ENCODE peak calls at places on chromosomes 12 and 14, in nine cellular contexts. S is adrenal gland, M is dorsolateral prefrontal cortex, N is AG04449, Z is esophagus squamous epithelium, E is fibroblast of villous mesenchyme, P is AG04450, J is choroid plexus epithelial cell, U is WTC11. R is an unnamed sample.

GRCh38 chr12:13099910-13100609 is 3.4 kb downstream of the GSG1 start:
- DNase-seq in S (no peak), M (no peak), N (no peak), Z (no peak), E (peak; percentile 27), P (no peak), J (no peak), U (no peak), R (no peak)

GRCh38 chr14:61326847-61327246 is 5.5 kb downstream of the PRKCH start:
- DNase-seq in S (peak; percentile 73), M (no peak), N (no peak), Z (no peak), E (no peak), P (no peak), J (peak; percentile 62), U (peak; percentile 38), R (no peak)

GRCh38 chr14:92922883-92923743 is at the start of gene CHGA:
- DNase-seq in S (peak; percentile 74), M (no peak), N (no peak), Z (no peak), E (peak; percentile 52), P (no peak), J (peak; percentile 48), U (peak; percentile 86), R (no peak)

GRCh38 chr14:77046706-77047105 is 18.2 kb upstream of the IRF2BPL start:
- DNase-seq in S (no peak), M (no peak), N (no peak), Z (no peak), E (no peak), P (no peak), J (no peak), U (no peak), R (no peak)

GRCh38 chr14:21494902-21495762 is 16.0 kb downstream of the METTL3 start:
- DNase-seq in S (no peak), M (no peak), N (peak; percentile 42), Z (no peak), E (peak; percentile 69), P (no peak), J (peak; percentile 86), U (no peak), R (no peak)

GRCh38 chr12:57783466-57783801 is 847 bp downstream of the TSFM start:
- DNase-seq in S (no peak), M (no peak), N (no peak), Z (no peak), E (no peak), P (no peak), J (no peak), U (no peak), R (no peak)

GRCh38 chr14:39430762-39431415 is 1.3 kb downstream of the FBXO33 start:
- DNase-seq in S (no peak), M (no peak), N (no peak), Z (no peak), E (peak; percentile 21), P (no peak), J (peak; percentile 23), U (no peak), R (no peak)

GRCh38 chr14:100470523-100470897 is 116.7 kb downstream of the BEGAIN start:
- DNase-seq in S (no peak), M (no peak), N (no peak), Z (no peak), E (no peak), P (no peak), J (no peak), U (no peak), R (no peak)

GRCh38 chr14:53333809-53334208 is 180.7 kb upstream of the DDHD1 start:
- DNase-seq in S (no peak), M (no peak), N (no peak), Z (no peak), E (no peak), P (no peak), J (no peak), U (no peak), R (no peak)

GRCh38 chr14:50560929-50561280 is 960 bp downstream of the ATL1 start:
- DNase-seq in S (peak; percentile 74), M (peak; percentile 85), N (no peak), Z (peak; percentile 15), E (peak; percentile 51), P (peak; percentile 36), J (peak; percentile 58), U (peak; percentile 40), R (no peak)

GRCh38 chr14:65075628-65076325 is 26.5 kb downstream of the MAX start:
- DNase-seq in S (no peak), M (no peak), N (no peak), Z (no peak), E (no peak), P (no peak), J (no peak), U (no peak), R (no peak)

GRCh38 chr14:65072256-65072655 is 30.1 kb downstream of the MAX start:
- DNase-seq in S (no peak), M (no peak), N (no peak), Z (no peak), E (no peak), P (no peak), J (peak; percentile 19), U (no peak), R (no peak)

GRCh38 chr14:65072937-65073336 is 29.4 kb downstream of the MAX start:
- DNase-seq in S (no peak), M (no peak), N (no peak), Z (no peak), E (no peak), P (no peak), J (no peak), U (no peak), R (no peak)

GRCh38 chr14:65074449-65075155 is 27.7 kb downstream of the MAX start:
- DNase-seq in S (no peak), M (no peak), N (no peak), Z (no peak), E (no peak), P (no peak), J (no peak), U (no peak), R (no peak)

GRCh38 chr14:65073605-65074201 is 28.6 kb downstream of the MAX start:
- DNase-seq in S (no peak), M (no peak), N (no peak), Z (no peak), E (no peak), P (no peak), J (no peak), U (no peak), R (no peak)
- TF ChIP-seq CTCF in S (no peak), M (no peak), N (no peak), Z (no peak), E (no peak), P (no peak), J (no peak), U (no peak), R (no peak)

DNA sequence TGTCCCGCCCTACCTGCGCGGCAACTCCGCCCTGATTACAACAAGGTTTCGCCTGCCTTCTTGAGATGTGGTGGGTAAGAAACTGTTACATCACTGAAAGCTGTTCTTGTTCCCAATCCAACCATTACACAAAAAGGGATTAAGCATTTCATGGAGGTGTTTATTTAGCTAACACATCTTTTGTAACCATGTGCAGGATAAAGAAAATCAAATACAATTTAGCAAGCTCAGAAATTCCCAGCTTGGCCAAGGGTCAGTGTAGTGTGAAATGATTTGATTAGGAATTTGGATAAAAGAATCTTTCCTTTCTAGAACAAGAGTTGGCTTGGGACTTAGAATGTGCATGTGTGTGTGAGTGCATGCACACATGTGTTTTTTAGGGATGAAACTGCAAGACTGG is 6.3 kb downstream of the FOXN4 start:
- DNase-seq in S (no peak), M (no peak), N (no peak), Z (no peak), E (no peak), P (no peak), J (no peak), U (no peak), R (no peak)
- TF ChIP-seq CTCF in S (no peak), M (no peak), N (no peak), Z (no peak), E (no peak), P (no peak), J (no peak), U (no peak), R (no peak)

GRCh38 chr14:35355981-35356839 is 48.3 kb downstream of the NFKBIA start:
- DNase-seq in S (no peak), M (no peak), N (no peak), Z (no peak), E (peak; percentile 64), P (no peak), J (peak; percentile 78), U (no peak), R (no peak)

GRCh38 chr14:35351497-35351896 is 53.1 kb downstream of the NFKBIA start:
- DNase-seq in S (no peak), M (no peak), N (no peak), Z (no peak), E (no peak), P (no peak), J (no peak), U (no peak), R (no peak)

GRCh38 chr14:35351897-35352273 is 52.7 kb downstream of the NFKBIA start:
- DNase-seq in S (no peak), M (no peak), N (no peak), Z (no peak), E (no peak), P (no peak), J (no peak), U (no peak), R (no peak)

GRCh38 chr14:35352274-35353233 is 52.0 kb downstream of the NFKBIA start:
- DNase-seq in S (no peak), M (no peak), N (no peak), Z (no peak), E (no peak), P (no peak), J (no peak), U (no peak), R (no peak)

GRCh38 chr14:35353409-35354172 is 51.0 kb downstream of the NFKBIA start:
- DNase-seq in S (no peak), M (no peak), N (no peak), Z (no peak), E (no peak), P (no peak), J (no peak), U (no peak), R (no peak)
- TF ChIP-seq CTCF in S (no peak), M (no peak), N (no peak), Z (peak; percentile 32), E (no peak), P (no peak), J (no peak), U (no peak), R (no peak)

GRCh38 chr14:44658389-44658696 is 151.3 kb upstream of the FSCB start:
- DNase-seq in S (no peak), M (no peak), N (no peak), Z (no peak), E (no peak), P (no peak), J (no peak), U (no peak), R (no peak)

GRCh38 chr14:44662250-44662891 is 155.3 kb upstream of the FSCB start:
- DNase-seq in S (no peak), M (no peak), N (no peak), Z (no peak), E (no peak), P (no peak), J (no peak), U (no peak), R (no peak)

GRCh38 chr14:44652640-44653039 is 145.6 kb upstream of the FSCB start:
- DNase-seq in S (no peak), M (no peak), N (no peak), Z (no peak), E (no peak), P (no peak), J (no peak), U (no peak), R (no peak)

GRCh38 chr14:44657153-44657552 is 150.1 kb upstream of the FSCB start:
- DNase-seq in S (no peak), M (no peak), N (no peak), Z (no peak), E (no peak), P (no peak), J (no peak), U (no peak), R (no peak)

GRCh38 chr14:44657688-44658388 is 150.8 kb upstream of the FSCB start:
- DNase-seq in S (no peak), M (no peak), N (no peak), Z (no peak), E (peak; percentile 14), P (no peak), J (peak; percentile 1), U (no peak), R (no peak)
- TF ChIP-seq CTCF in S (peak; percentile 39), M (peak; percentile 49), N (no peak), Z (no peak), E (peak; percentile 42), P (peak; percentile 45), J (no peak), U (no peak), R (peak; percentile 32)

R was measured in AG09319.